ENCODE peak calls at places on chromosomes 13 and 19, in ten cellular contexts. C, K, T, J, Q, S, D, V, M and L are unnamed samples.

GRCh38 chr19:38734426-38735256 is 9.6 kb downstream of the CAPN12 start:
- DNase-seq in C (no peak), Q (no peak), V (no peak), K (no peak), S (no peak), T (no peak), M (peak), J (no peak), D (no peak), L (no peak)

GRCh38 chr19:11130824-11131455 is 24.6 kb downstream of the SPC24 start:
- DNase-seq in V (no peak), J (peak), C (peak), K (peak), Q (no peak), M (peak), D (peak), T (no peak), S (peak), L (no peak)

GRCh38 chr13:93951153-93951552 is 528.3 kb downstream of the DCT start:
- DNase-seq in J (no peak), S (no peak), D (peak), V (no peak), C (no peak), Q (no peak), T (no peak), M (no peak), K (peak), L (no peak)

GRCh38 chr13:44218501-44219240 is 155.0 kb upstream of the SERP2 start:
- DNase-seq in M (no peak), J (no peak), C (no peak), Q (no peak), D (peak), V (no peak), T (no peak), K (no peak), S (no peak), L (no peak)

GRCh38 chr19:23283925-23284324 is 33.7 kb upstream of the ZNF724 start:
- DNase-seq in Q (no peak), S (peak), D (peak), T (no peak), K (peak), J (peak), M (peak), V (no peak), C (peak), L (peak)

GRCh38 chr13:37138169-37138568 is 32.7 kb upstream of the CSNK1A1L start:
- DNase-seq in C (no peak), T (no peak), K (no peak), S (no peak), D (peak), Q (no peak), J (peak), V (no peak), M (no peak), L (no peak)

GRCh38 chr19:55044286-55044685 is 6.2 kb upstream of the GP6 start:
- DNase-seq in Q (no peak), M (no peak), T (no peak), S (no peak), D (no peak), J (no peak), V (no peak), C (no peak), K (no peak), L (no peak)

GRCh38 chr13:46961719-46962118 is 64.9 kb upstream of the HTR2A start:
- DNase-seq in C (no peak), V (peak), T (peak), M (peak), Q (peak), D (peak), S (no peak), J (no peak), K (peak), L (peak)

GRCh38 chr13:43846496-43846895 is 33.0 kb downstream of the CCDC122 start:
- DNase-seq in T (peak), C (no peak), V (peak), D (peak), M (no peak), S (no peak), J (no peak), Q (no peak), K (peak), L (no peak)

DNA sequence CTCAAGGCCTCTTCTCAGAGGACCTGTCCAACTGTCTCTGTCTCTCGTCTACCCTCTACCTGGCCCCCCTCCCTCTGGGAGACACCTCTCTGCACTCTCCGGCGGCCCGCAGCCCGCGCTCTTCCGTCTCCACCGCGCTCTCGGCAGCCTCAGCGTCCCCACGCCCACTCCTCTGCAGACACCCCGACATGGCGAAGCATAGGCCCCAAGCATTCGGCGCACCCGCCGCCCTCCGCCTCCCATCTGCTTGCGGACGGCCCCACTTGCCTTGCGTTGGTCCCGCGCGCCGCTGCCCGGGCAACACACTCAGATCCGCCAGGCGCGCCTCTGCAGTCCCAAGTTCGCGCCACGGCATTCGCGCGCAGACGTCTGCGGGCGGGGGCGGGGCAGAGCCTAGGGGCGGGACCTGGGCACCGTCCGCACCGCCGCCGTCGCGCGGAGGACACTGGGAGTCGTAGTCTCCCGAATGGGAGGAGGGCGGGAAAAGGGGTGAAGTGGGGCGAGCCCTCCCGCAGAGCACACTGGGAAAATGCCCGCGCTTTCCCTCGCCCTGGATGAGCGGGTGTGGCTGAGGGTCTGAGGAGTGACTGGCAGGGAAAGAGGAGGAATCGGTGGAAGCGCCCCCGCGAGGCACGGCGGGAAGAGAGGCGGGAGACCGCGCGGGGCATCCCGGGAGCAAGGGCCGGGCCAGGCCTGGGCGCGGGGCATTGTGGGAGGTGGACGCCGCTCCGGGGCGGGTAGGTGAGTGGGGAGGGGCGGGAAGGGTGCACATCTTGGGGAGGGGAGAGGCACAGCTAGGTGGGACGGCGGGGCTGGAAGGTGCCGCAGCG is at the start of the genes LIG1 and ZSWIM9:
- DNase-seq in M (peak), V (peak), Q (peak), D (peak), S (peak), K (peak), J (peak), T (peak), C (peak), L (peak)
- TF ChIP-seq CTCF in M (no peak), V (peak), Q (no peak), D (no peak), S (no peak), K (peak), J (no peak), T (no peak), C (no peak), L (peak)

GRCh38 chr13:31055589-31055988 is 106.1 kb downstream of the HSPH1 start:
- DNase-seq in C (no peak), J (no peak), T (no peak), S (no peak), V (no peak), K (no peak), M (no peak), Q (no peak), D (no peak), L (no peak)
- TF ChIP-seq CTCF in C (no peak), J (no peak), T (no peak), S (no peak), V (no peak), K (no peak), M (no peak), Q (no peak), D (no peak), L (no peak)

GRCh38 chr19:41149831-41150230 is 35.6 kb downstream of the CYP2F1 start:
- DNase-seq in S (no peak), J (no peak), K (no peak), D (no peak), M (no peak), T (no peak), V (no peak), Q (no peak), C (no peak), L (no peak)

GRCh38 chr19:41156207-41156606 is 36.8 kb upstream of the CYP2S1 start:
- DNase-seq in K (no peak), D (no peak), C (no peak), T (no peak), S (no peak), Q (no peak), M (no peak), V (no peak), J (no peak), L (no peak)

GRCh38 chr19:41159861-41160260 is 33.2 kb upstream of the CYP2S1 start:
- DNase-seq in T (no peak), S (no peak), J (no peak), K (no peak), C (no peak), V (no peak), D (no peak), Q (no peak), M (no peak), L (no peak)

GRCh38 chr19:41154060-41154459 is 39.0 kb upstream of the CYP2S1 start:
- DNase-seq in K (no peak), S (no peak), C (no peak), Q (no peak), J (no peak), M (no peak), T (no peak), D (no peak), V (no peak), L (no peak)
- TF ChIP-seq CTCF in K (no peak), S (no peak), C (no peak), Q (no peak), J (no peak), M (no peak), T (no peak), D (no peak), V (no peak), L (no peak)

DNA sequence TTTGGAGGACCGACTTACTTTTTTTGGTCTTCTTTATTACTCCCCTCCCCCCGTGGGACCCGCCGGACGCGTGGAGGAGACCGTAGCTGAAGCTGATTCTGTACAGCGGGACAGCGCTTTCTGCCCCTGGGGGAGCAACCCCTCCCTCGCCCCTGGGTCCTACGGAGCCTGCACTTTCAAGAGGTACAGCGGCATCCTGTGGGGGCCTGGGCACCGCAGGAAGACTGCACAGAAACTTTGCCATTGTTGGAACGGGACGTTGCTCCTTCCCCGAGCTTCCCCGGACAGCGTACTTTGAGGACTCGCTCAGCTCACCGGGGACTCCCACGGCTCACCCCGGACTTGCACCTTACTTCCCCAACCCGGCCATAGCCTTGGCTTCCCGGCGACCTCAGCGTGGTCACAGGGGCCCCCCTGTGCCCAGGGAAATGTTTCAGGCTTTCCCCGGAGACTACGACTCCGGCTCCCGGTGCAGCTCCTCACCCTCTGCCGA is 409 bp downstream of the FOSB start:
- DNase-seq in K (no peak), M (no peak), V (no peak), Q (no peak), J (peak), C (no peak), S (peak), D (no peak), T (no peak), L (no peak)
- TF ChIP-seq CTCF in K (no peak), M (no peak), V (peak), Q (no peak), J (no peak), C (peak), S (no peak), D (peak), T (no peak), L (peak)